ENCODE peak calls at places on chromosomes 1 and 21, in seven cellular contexts. P, O, F, R, I, V and X are unnamed samples. For H3K36me3, the result is how much of the 10 kb centered on the place peaks cover.

GRCh38 chr1:2871246-2871815 is 69.8 kb upstream of the TTC34 start:
- DNase-seq in O (no peak), I (no peak), P (no peak), R (no peak), F (no peak), V (no peak), X (no peak)

GRCh38 chr21:41967708-41968107 is 13.9 kb upstream of the C2CD2 start:
- DNase-seq in I (no peak), R (no peak), O (no peak), F (no peak), P (no peak), V (no peak), X (no peak)

GRCh38 chr1:87155180-87155579 is 173.5 kb upstream of the LMO4 start:
- DNase-seq in O (no peak), P (no peak), I (no peak), V (no peak), F (peak), R (no peak), X (no peak)

GRCh38 chr1:18776777-18777176 is 82.7 kb downstream of the TAS1R2 start:
- DNase-seq in F (no peak), V (no peak), P (no peak), R (no peak), O (no peak), I (no peak), X (no peak)

GRCh38 chr1:24362982-24363614 is 43.9 kb downstream of the GRHL3 start:
- DNase-seq in O (no peak), P (peak), F (no peak), R (no peak), I (no peak), V (no peak), X (no peak)

GRCh38 chr1:115710859-115711624 is 57.5 kb downstream of the CASQ2 start:
- DNase-seq in V (peak), I (no peak), P (no peak), R (peak), O (no peak), F (no peak), X (no peak)

GRCh38 chr1:184536246-184536985 is 149.6 kb downstream of the C1orf21 start:
- DNase-seq in R (no peak), I (no peak), F (no peak), O (no peak), P (no peak), V (no peak), X (no peak)

GRCh38 chr1:21175324-21175669 is 1.4 kb downstream of the EIF4G3 start:
- DNase-seq in P (no peak), F (peak), I (no peak), V (no peak), O (no peak), R (no peak), X (no peak)

GRCh38 chr1:43587594-43587993 is 56.9 kb downstream of the PTPRF start:
- DNase-seq in R (no peak), I (no peak), P (no peak), O (no peak), V (no peak), F (no peak), X (no peak)

GRCh38 chr1:58358311-58358710 is 188.2 kb downstream of the OMA1 start:
- DNase-seq in V (no peak), I (no peak), O (no peak), R (peak), F (no peak), P (no peak), X (no peak)

GRCh38 chr1:25468037-25468436 is 37.3 kb downstream of the MACO1 start:
- DNase-seq in R (no peak), P (no peak), V (no peak), O (no peak), I (no peak), F (no peak), X (no peak)

GRCh38 chr1:187877220-187877619 is 1048.5 kb downstream of the PLA2G4A start:
- DNase-seq in F (no peak), R (no peak), V (no peak), O (no peak), I (no peak), P (no peak), X (no peak)

GRCh38 chr1:224432672-224433040 is 1.9 kb downstream of the WDR26 start:
- DNase-seq in V (peak), P (no peak), O (no peak), F (peak), I (no peak), R (no peak), X (no peak)

GRCh38 chr1:178048883-178049282 is 45.0 kb upstream of the RASAL2 start:
- DNase-seq in O (no peak), V (no peak), R (no peak), F (no peak), I (no peak), P (no peak), X (no peak)

GRCh38 chr1:206864939-206865671 is at the start of gene IL20:
- DNase-seq in V (peak), R (peak), I (peak), O (peak), P (peak), F (peak), X (peak)

GRCh38 chr1:169110265-169110664 is 3.8 kb downstream of the ATP1B1 start:
- DNase-seq in V (no peak), F (no peak), O (no peak), I (no peak), R (no peak), P (no peak), X (no peak)

GRCh38 chr21:28704746-28705145 is 287.9 kb downstream of the LTN1 start:
- DNase-seq in P (no peak), I (no peak), V (no peak), F (no peak), R (no peak), O (no peak), X (no peak)

GRCh38 chr1:200889571-200889970 is 5.1 kb upstream of the INAVA start:
- DNase-seq in P (no peak), R (no peak), O (no peak), F (no peak), I (no peak), V (no peak), X (no peak)

GRCh38 chr21:40905251-40905650 is 58.3 kb upstream of the DSCAM start:
- DNase-seq in R (no peak), I (no peak), V (no peak), F (no peak), P (no peak), O (no peak), X (no peak)

GRCh38 chr1:240148333-240148732 is 56.6 kb downstream of the FMN2 start:
- DNase-seq in R (no peak), V (no peak), O (no peak), F (no peak), P (no peak), I (no peak), X (no peak)

GRCh38 chr1:199113265-199113869 is 474.5 kb downstream of the PTPRC start:
- DNase-seq in O (peak), V (no peak), R (peak), F (peak), I (peak), P (peak), X (peak)
- TF ChIP-seq SIN3A in O (no peak), V (no peak), R (no peak), F (no peak), I (no peak), P (no peak), X (no peak)

DNA sequence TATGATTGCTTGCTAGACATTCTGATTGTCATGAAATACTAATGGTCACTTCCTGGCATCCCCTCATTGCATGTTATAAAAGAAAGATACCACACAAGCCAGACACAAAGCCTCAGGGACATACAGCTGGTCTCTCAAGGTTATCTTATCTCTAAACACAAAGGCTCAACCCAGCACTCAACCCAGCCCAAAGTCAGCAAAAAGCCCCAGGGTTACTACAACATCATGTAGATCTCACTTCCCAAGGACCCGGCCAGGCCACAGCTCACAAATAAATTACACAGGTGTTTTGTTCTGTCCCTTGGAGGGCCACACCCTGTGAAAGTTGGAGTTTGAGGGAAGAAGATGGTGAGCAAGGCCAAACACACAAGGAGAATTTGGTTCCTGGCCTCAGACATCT is 109.7 kb upstream of the BARHL2 start:
- DNase-seq in P (no peak), I (no peak), V (peak), O (no peak), F (peak), R (no peak), X (no peak)
- H3K36me3 ChIP-seq in P (under half), I (under half), V (under half), O (under half), F (under half), R (under half), X (under half)

GRCh38 chr21:25689226-25689625 is 45.5 kb downstream of the ATP5PF start:
- DNase-seq in P (no peak), V (no peak), R (no peak), F (no peak), I (no peak), O (no peak), X (no peak)
- TF ChIP-seq SIN3A in P (no peak), V (no peak), R (no peak), F (no peak), I (no peak), O (no peak), X (no peak)

GRCh38 chr21:43645414-43645891 is 13.8 kb downstream of the HSF2BP start:
- DNase-seq in O (no peak), R (peak), P (no peak), F (no peak), I (no peak), V (peak), X (peak)

GRCh38 chr21:43648171-43648570 is 11.1 kb downstream of the HSF2BP start:
- DNase-seq in V (no peak), P (no peak), F (no peak), O (no peak), I (no peak), R (no peak), X (no peak)

GRCh38 chr21:43645987-43646386 is 13.3 kb downstream of the HSF2BP start:
- DNase-seq in P (no peak), O (no peak), V (peak), R (no peak), F (no peak), I (no peak), X (no peak)

GRCh38 chr21:43644609-43645008 is 14.7 kb downstream of the HSF2BP start:
- DNase-seq in F (no peak), I (no peak), P (no peak), V (peak), R (no peak), O (no peak), X (no peak)

GRCh38 chr21:43646550-43647260 is 12.6 kb downstream of the HSF2BP start:
- DNase-seq in F (peak), P (peak), R (peak), I (no peak), V (peak), O (peak), X (peak)
- H3K36me3 ChIP-seq in F (under half), P (under half), R (under half), I (under half), V (under half), O (under half), X (under half)

GRCh38 chr1:27618341-27619067 is 14.6 kb upstream of the AHDC1 start:
- DNase-seq in O (no peak), P (no peak), V (no peak), I (no peak), F (no peak), R (no peak), X (no peak)
- TF ChIP-seq SIN3A in O (no peak), P (no peak), V (no peak), I (no peak), F (no peak), R (no peak), X (no peak)

DNA sequence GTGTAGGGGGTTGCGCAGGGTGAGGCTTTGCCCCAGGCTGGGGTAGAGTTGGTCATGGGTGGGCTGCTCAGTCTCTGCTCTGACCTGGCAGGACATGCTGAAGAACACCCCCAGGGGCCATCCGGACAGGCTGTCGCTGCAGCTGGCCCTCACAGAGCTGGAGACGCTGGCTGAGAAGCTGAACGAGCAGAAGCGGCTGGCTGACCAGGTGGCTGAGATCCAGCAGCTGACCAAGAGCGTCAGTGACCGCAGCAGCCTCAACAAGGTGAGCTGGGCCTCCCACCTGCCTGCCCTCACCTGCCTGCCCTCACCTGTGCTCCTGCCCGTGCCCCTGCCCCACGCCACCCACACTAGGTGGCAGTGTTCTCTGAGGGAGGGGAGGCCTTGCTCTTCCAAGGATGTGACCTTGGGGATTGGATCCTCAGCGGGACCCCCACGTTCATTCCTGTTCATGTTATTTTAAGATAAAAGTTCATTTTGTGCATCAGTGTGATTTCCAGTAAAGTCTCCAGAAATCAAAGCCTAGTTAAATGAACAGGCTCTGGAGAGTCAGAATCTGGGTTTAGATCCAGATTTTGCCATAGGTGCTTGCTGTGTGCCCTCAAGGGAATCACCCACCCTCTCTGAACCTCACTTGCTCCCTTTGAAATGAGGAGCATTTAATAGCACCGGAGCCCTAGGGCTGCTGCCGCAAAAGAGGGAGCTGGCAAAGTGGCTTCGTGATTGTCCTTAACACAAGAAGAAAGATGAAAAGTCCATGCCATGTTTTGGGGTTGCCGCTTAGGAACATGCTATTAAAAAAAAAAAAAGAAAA is 87.9 kb downstream of the ARHGEF10L start:
- DNase-seq in O (no peak), F (peak), R (no peak), V (no peak), P (no peak), I (no peak), X (no peak)
- H3K36me3 ChIP-seq in O (under half), F (under half), R (half or more), V (under half), P (under half), I (under half), X (under half)

DNA sequence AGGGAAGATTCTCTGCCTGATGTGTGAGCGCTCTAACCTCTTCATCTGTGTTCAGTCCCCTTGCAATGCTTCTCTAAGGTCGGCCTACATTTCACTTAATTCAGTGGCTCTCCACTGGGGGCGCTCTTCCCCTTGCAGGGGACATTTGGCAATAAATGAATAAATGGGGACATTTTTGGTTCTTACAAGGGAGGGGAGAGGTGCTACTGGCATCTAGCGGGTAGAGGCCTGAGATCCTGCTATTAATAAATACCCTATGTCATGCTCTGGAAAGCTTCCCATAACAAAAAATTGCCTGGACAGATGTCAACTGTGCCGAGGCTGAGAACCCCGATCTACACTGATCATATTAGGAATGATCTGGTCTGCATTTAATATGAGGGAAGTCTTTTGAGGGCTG is 25.9 kb upstream of the DNAJC11 start:
- DNase-seq in P (peak), O (peak), R (peak), F (peak), V (peak), I (peak), X (peak)
- TF ChIP-seq SIN3A in P (no peak), O (no peak), R (no peak), F (no peak), V (no peak), I (no peak), X (no peak)

GRCh38 chr1:60287536-60287935 is 214.0 kb upstream of the C1orf87 start:
- DNase-seq in I (no peak), F (no peak), R (no peak), O (no peak), P (no peak), V (no peak), X (no peak)

DNA sequence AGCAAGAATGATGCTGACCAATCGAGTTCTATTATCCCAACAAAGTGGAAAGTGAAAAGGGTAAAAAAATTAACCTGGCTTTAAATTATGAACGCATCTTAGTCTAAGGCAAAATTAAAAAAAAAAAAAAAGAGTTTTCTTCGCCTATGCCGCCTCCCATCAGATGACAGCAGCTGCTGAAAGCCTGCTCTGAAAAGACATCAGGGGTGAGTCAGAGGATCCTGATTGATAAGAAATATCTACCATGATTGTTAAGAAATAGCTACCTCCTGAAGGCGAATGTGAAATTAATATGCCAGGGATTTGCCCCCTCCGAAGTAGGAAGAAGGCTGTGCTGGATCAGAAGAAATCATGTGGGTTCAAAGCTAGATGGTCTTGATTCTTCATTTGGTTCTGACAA is 216.8 kb upstream of the C1orf87 start:
- DNase-seq in I (no peak), P (no peak), V (no peak), F (no peak), O (no peak), R (no peak), X (no peak)
- H3K36me3 ChIP-seq in I (under half), P (under half), V (under half), F (under half), O (under half), R (under half), X (under half)

DNA sequence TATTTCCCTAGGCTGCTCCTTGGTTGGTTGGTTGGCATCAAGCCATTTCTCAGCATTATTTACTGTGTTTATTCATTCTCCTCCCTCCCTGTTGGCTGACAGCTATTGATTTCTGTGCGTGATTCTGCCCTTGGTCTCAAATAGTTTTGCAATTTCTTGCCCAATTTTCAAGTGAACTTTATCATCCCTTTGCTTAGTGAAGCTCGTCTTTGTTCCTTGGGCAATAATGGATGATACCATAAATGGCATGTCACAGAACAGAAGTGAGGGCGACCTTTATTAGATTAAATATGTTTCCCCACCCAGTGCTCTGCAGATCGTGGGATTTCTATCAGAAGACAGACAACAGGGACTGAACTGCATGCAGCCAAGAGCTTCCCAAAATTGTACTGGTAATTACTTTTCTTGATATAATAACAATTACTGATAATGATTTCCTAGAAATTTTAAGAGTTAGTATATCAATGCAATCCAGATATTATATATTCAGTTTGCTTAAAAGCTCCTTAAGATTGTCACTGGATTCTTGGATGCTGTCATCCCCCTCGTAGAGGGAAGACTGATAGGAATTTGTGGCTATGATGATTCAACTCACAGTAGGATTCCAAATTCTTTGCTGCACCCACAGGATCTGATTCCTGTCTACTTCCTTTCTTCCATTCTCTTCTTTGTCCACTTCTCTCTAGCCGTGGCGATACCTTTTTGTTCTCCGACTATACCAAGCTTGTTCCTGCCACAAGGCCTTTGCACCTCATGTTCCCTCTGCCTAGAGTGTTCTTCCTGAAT is 122.1 kb upstream of the KAZN start:
- DNase-seq in F (no peak), O (no peak), R (no peak), I (no peak), P (no peak), V (no peak), X (no peak)
- TF ChIP-seq SIN3A in F (no peak), O (no peak), R (no peak), I (no peak), P (no peak), V (no peak), X (no peak)

DNA sequence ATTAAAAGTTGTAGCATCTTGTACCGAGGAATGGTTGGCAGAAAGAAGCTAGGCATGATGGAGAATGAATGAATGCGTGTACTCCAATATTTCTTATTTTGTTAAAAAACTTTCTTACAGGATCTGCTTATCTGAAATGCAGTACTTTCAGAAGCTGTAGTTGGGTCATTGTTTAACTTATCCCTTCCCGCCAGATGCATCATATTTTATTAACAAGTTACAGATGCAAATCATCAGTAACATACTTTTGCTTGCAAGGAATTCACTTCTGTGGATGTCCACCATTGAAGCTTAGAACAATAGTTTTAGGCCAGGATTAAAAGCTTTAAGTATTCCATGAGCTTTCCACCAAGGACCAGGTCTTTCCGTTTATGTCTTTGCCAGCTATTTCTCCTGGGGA is 65.3 kb downstream of the PATJ start:
- DNase-seq in V (no peak), F (no peak), P (no peak), O (no peak), R (no peak), I (no peak), X (no peak)
- H3K36me3 ChIP-seq in V (under half), F (under half), P (under half), O (under half), R (under half), I (under half), X (under half)